ENCODE peak calls at places on chromosome 15, in four cellular contexts. O is cardiac muscle cell, C is astrocyte, H is PC-3. E is an unnamed sample. For H3K4me1, the result is how much of the 10 kb centered on the place peaks cover.

GRCh38 chr15:63530235-63530634 is 25.8 kb downstream of the USP3 start:
- DNase-seq in C (no peak), O (no peak), H (no peak), E (no peak)

GRCh38 chr15:77292924-77293558 is 126.9 kb downstream of the PEAK1 start:
- DNase-seq in C (peak), O (peak), H (no peak), E (no peak)

GRCh38 chr15:77634266-77634962 is 1.7 kb upstream of the LINGO1 start:
- DNase-seq in C (peak), H (peak), O (peak), E (peak)

GRCh38 chr15:42010434-42010833 is 10.4 kb downstream of the PLA2G4E start:
- DNase-seq in C (no peak), O (no peak), H (peak), E (no peak)

GRCh38 chr15:26665950-26666921 is 106.6 kb downstream of the GABRB3 start:
- DNase-seq in O (no peak), H (peak), C (no peak), E (no peak)

GRCh38 chr15:100863406-100864198 is 16.0 kb upstream of the ALDH1A3 start:
- DNase-seq in H (no peak), C (peak), O (peak), E (peak)

GRCh38 chr15:51849866-51850265 is 20.4 kb downstream of the TMOD3 start:
- DNase-seq in H (no peak), O (no peak), C (no peak), E (no peak)

GRCh38 chr15:45126535-45127158 is 3.0 kb downstream of the DUOXA1 start:
- DNase-seq in O (peak), C (no peak), H (peak), E (no peak)

GRCh38 chr15:89332446-89332845 is 2.2 kb downstream of the POLG start:
- DNase-seq in O (peak), H (peak), C (no peak), E (no peak)

GRCh38 chr15:25239471-25240345 is 199.1 kb downstream of the UBE3A start:
- DNase-seq in H (no peak), C (no peak), O (no peak), E (peak)

GRCh38 chr15:65743637-65744252 is 48.3 kb downstream of the DENND4A start:
- DNase-seq in H (no peak), C (no peak), O (no peak), E (no peak)

GRCh38 chr15:81327526-81327925 is 3.6 kb upstream of the STARD5 start:
- DNase-seq in H (no peak), O (peak), C (peak), E (no peak)

GRCh38 chr15:83110361-83110760 is 2.9 kb downstream of the TM6SF1 start:
- DNase-seq in H (no peak), O (no peak), C (no peak), E (no peak)

GRCh38 chr15:37111427-37111717 is 11.0 kb upstream of the MEIS2 start:
- DNase-seq in O (no peak), H (no peak), C (no peak), E (no peak)

GRCh38 chr15:100918034-100918689 is 995 bp upstream of the LRRK1 start:
- DNase-seq in O (peak), H (peak), C (peak), E (peak)

GRCh38 chr15:63985221-63986184 is 60.8 kb downstream of the DAPK2 start:
- DNase-seq in O (no peak), C (no peak), H (no peak), E (peak)

GRCh38 chr15:80750591-80750990 is 28.6 kb upstream of the CEMIP start:
- DNase-seq in C (peak), O (no peak), H (no peak), E (no peak)

GRCh38 chr15:89317188-89317720 is 17.4 kb downstream of the POLG start:
- DNase-seq in H (no peak), C (no peak), O (no peak), E (no peak)

GRCh38 chr15:62047278-62047847 is 12.9 kb downstream of the VPS13C start:
- DNase-seq in C (no peak), H (no peak), O (no peak), E (no peak)

DNA sequence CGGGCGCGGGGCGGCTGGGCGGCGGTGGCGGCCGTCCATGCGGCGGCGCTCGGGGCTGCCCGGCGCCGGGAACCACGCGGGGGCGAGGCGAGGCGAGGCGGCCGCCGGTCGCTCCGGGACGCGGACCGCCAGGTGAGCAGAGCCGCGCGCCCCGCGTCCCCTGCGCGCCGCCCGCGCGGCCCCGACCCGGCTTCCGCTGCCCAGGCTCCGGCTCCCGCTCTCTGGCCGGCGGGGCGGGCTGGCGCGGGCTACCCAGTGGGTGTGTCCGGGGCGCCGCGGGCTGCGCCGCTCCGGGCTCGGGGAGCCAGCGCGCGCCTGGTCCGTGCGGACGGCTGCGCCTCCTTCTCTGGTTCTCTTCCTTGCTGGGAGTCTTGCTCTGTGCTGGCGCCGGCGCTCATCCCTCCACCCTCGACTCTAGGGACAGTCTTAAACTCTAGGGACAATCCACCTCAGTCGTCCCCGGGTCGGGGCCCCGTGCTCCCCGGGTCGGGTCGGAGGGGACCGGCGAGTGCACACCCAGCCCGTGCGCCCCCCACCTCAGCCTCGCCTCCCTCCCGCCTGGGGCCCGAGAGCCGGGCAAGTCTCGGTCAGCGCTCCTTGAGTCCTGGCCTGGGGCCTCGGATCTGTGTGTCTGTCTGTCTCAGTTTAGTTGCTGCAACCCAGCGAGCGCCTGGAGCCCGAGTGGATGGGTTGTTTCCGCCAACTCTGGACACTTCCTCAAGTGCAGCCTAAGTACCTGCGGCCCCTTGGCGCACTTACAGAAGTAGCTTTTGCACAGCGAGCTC is 488 bp downstream of the THSD4 start:
- DNase-seq in C (peak), H (peak), O (peak), E (peak)
- H3K4me1 ChIP-seq in C (under half), H (half or more), O (under half), E (under half)

GRCh38 chr15:74421302-74422245 is 12.2 kb downstream of the SEMA7A start:
- DNase-seq in C (no peak), O (no peak), H (no peak), E (peak)

GRCh38 chr15:74423443-74424257 is 10.1 kb downstream of the SEMA7A start:
- DNase-seq in H (peak), C (no peak), O (no peak), E (peak)

GRCh38 chr15:74422723-74423442 is 10.9 kb downstream of the SEMA7A start:
- DNase-seq in O (peak), C (peak), H (peak), E (peak)

GRCh38 chr15:74420193-74420905 is 13.4 kb downstream of the SEMA7A start:
- DNase-seq in O (no peak), C (no peak), H (peak), E (peak)

GRCh38 chr15:74422370-74422722 is 11.4 kb downstream of the SEMA7A start:
- DNase-seq in H (no peak), O (no peak), C (no peak), E (no peak)
- H3K4me1 ChIP-seq in H (half or more), O (under half), C (half or more), E (under half)

GRCh38 chr15:96334017-96334704 is 3.7 kb downstream of the NR2F2 start:
- DNase-seq in H (peak), O (no peak), C (peak), E (no peak)
- H3K4me1 ChIP-seq in H (under half), O (under half), C (under half), E (under half)

GRCh38 chr15:85974742-85975141 is 104.9 kb upstream of the AGBL1 start:
- DNase-seq in C (no peak), O (no peak), H (no peak), E (no peak)
- H3K4me1 ChIP-seq in C (under half), O (under half), H (under half), E (under half)

GRCh38 chr15:67103432-67103831 is 38.0 kb downstream of the SMAD3 start:
- DNase-seq in C (no peak), H (no peak), O (no peak), E (no peak)
- H3K4me1 ChIP-seq in C (half or more), H (half or more), O (under half), E (half or more)

GRCh38 chr15:60551147-60551780 is 72.3 kb upstream of the ICE2 start:
- DNase-seq in O (no peak), H (no peak), C (no peak), E (no peak)
- H3K4me1 ChIP-seq in O (under half), H (under half), C (under half), E (under half)

E was measured in right cardiac atrium.